ENCODE peak calls at places on chromosomes 12 and 14, in four cellular contexts. One of them, this sample, is unnamed.

GRCh38 chr14:85534435-85534834 is 4.5 kb downstream of the FLRT2 start:
- DNase-seq in K562: no peak
- DNase-seq in GM12878: no peak
- DNase-seq in GM12891: no peak
- DNase-seq in this sample: no peak

GRCh38 chr14:22296722-22297121 is 292.3 kb downstream of the DAD1 start:
- DNase-seq in GM12878: no peak
- DNase-seq in GM12891: no peak
- DNase-seq in K562: no peak
- DNase-seq in this sample: no peak

GRCh38 chr12:79690156-79690605 is 583 bp downstream of the PAWR start:
- DNase-seq in K562: no peak
- DNase-seq in GM12878: no peak
- DNase-seq in GM12891: no peak
- DNase-seq in this sample: no peak

GRCh38 chr14:84859116-84859515 is 670.8 kb upstream of the FLRT2 start:
- DNase-seq in K562: no peak
- DNase-seq in GM12891: no peak
- DNase-seq in GM12878: no peak
- DNase-seq in this sample: no peak

GRCh38 chr14:30131698-30132097 is 204.1 kb upstream of the PRKD1 start:
- DNase-seq in GM12891: no peak
- DNase-seq in GM12878: no peak
- DNase-seq in K562: no peak
- DNase-seq in this sample: no peak

GRCh38 chr12:89016970-89017778 is 335.1 kb downstream of the DUSP6 start:
- DNase-seq in GM12878: no peak
- DNase-seq in K562: peak
- DNase-seq in GM12891: no peak
- DNase-seq in this sample: no peak

GRCh38 chr12:51434305-51434704 is 9.7 kb downstream of the SLC4A8 start:
- DNase-seq in K562: no peak
- DNase-seq in GM12891: no peak
- DNase-seq in GM12878: no peak
- DNase-seq in this sample: no peak

GRCh38 chr14:92135269-92135668 is 13.5 kb downstream of the CPSF2 start:
- DNase-seq in GM12891: no peak
- DNase-seq in K562: peak
- DNase-seq in GM12878: no peak
- DNase-seq in this sample: no peak

GRCh38 chr14:54929556-54929955 is 26.9 kb upstream of the GCH1 start:
- DNase-seq in K562: no peak
- DNase-seq in GM12891: no peak
- DNase-seq in GM12878: no peak
- DNase-seq in this sample: no peak

GRCh38 chr12:96069511-96070231 is 34.3 kb upstream of the LTA4H start:
- DNase-seq in GM12878: no peak
- DNase-seq in K562: no peak
- DNase-seq in GM12891: no peak
- DNase-seq in this sample: no peak

GRCh38 chr14:36818794-36819384 is 157.2 kb downstream of the PAX9 start:
- DNase-seq in GM12891: no peak
- DNase-seq in K562: peak
- DNase-seq in GM12878: no peak
- DNase-seq in this sample: no peak

GRCh38 chr14:50038398-50039119 is 77.8 kb downstream of the VCPKMT start:
- DNase-seq in GM12891: peak
- DNase-seq in GM12878: peak
- DNase-seq in K562: peak
- DNase-seq in this sample: peak

GRCh38 chr14:102020058-102020971 is 55.9 kb downstream of the DYNC1H1 start:
- DNase-seq in GM12878: no peak
- DNase-seq in GM12891: no peak
- DNase-seq in K562: no peak
- DNase-seq in this sample: peak

GRCh38 chr14:66038214-66038977 is 447.8 kb upstream of the CCDC196 start:
- DNase-seq in K562: no peak
- DNase-seq in GM12891: no peak
- DNase-seq in GM12878: no peak
- DNase-seq in this sample: peak

GRCh38 chr12:24697295-24697694 is 251.6 kb downstream of the BCAT1 start:
- DNase-seq in GM12878: no peak
- DNase-seq in K562: no peak
- DNase-seq in GM12891: no peak
- DNase-seq in this sample: no peak

GRCh38 chr14:37813746-37814145 is 218.3 kb downstream of the TTC6 start:
- DNase-seq in GM12891: no peak
- DNase-seq in GM12878: no peak
- DNase-seq in K562: no peak
- DNase-seq in this sample: no peak

GRCh38 chr14:33657478-33657877 is 293.4 kb downstream of the EGLN3 start:
- DNase-seq in GM12878: no peak
- DNase-seq in K562: no peak
- DNase-seq in GM12891: no peak
- DNase-seq in this sample: no peak

GRCh38 chr12:52402873-52403510 is 3.1 kb downstream of the KRT82 start:
- DNase-seq in GM12891: no peak
- DNase-seq in K562: no peak
- DNase-seq in GM12878: no peak
- DNase-seq in this sample: no peak

GRCh38 chr12:102486153-102486552 is 5.8 kb upstream of the IGF1 start:
- DNase-seq in GM12878: no peak
- DNase-seq in GM12891: no peak
- DNase-seq in K562: no peak
- DNase-seq in this sample: no peak

DNA sequence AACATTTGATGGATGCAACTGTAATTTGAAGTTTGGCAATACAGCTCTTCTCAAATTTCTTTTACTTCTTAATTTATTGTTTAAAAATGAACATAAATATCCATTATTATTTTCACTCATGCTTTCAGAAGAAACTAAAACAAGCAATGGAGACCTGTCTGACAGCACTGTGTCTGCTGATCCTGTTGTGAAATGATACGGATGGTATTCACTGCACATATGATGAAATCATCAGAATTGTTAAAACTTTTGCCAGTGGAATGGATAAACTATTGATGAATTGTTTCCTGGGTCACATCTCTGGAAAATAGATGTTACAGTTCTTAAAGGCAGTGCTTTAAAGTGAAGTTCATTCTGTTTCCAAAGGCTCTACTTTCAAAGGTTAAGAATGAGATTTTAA is 59.2 kb downstream of the WASHC4 start:
- DNase-seq in GM12891: no peak
- DNase-seq in GM12878: no peak
- DNase-seq in K562: no peak
- DNase-seq in this sample: no peak
- TF ChIP-seq SPI1 in GM12891: no peak
- TF ChIP-seq SPI1 in GM12878: no peak
- TF ChIP-seq SPI1 in K562: no peak
- TF ChIP-seq SPI1 in this sample: no peak

DNA sequence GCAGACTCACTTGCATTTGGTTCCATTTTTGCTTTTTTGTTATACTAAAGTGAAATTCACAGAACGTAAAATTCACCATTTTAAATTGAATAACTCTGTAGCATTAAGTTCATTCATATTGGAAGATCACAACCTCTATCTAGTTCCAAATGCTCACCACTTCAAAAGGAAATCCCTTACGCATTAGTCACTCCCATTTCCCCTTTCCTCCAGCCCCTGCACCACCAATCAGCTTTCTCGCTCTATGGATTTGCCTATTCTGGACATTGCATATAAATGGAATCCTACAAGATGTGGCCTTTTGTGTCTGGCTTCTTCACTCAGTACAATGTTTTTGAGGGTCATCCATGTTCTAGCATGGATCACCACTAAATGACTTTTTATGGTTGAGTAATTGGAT is 294.5 kb downstream of the KSR2 start:
- DNase-seq in GM12878: no peak
- DNase-seq in K562: no peak
- DNase-seq in GM12891: no peak
- DNase-seq in this sample: no peak
- TF ChIP-seq SPI1 in GM12878: no peak
- TF ChIP-seq SPI1 in K562: no peak
- TF ChIP-seq SPI1 in GM12891: no peak
- TF ChIP-seq SPI1 in this sample: no peak

GRCh38 chr14:73824536-73824935 is 27.1 kb upstream of the PTGR2 start:
- DNase-seq in GM12891: no peak
- DNase-seq in GM12878: no peak
- DNase-seq in K562: no peak
- DNase-seq in this sample: no peak
- TF ChIP-seq SPI1 in GM12891: no peak
- TF ChIP-seq SPI1 in GM12878: no peak
- TF ChIP-seq SPI1 in K562: no peak
- TF ChIP-seq SPI1 in this sample: no peak

DNA sequence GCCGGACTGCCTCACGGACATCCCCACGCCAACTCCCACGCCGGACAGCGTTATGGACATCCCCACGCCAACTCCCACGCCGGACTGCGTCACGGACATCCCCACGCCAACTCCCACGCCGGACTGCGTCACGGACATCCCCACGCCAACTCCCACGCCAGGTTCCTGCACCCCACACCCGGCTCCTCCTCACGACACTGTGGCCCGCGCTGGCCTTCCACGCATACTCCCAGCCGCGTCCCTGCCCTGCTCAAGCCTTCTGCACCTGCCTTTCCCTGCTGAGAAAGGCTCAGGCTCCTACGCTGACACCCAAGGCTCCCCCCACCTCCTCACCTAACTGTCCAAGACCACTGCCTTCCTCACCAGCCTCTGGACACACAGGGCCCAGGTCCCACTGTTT is 9.7 kb downstream of the CACNA2D4 start:
- DNase-seq in K562: no peak
- DNase-seq in GM12891: no peak
- DNase-seq in GM12878: no peak
- DNase-seq in this sample: no peak
- TF ChIP-seq SPI1 in K562: no peak
- TF ChIP-seq SPI1 in GM12891: no peak
- TF ChIP-seq SPI1 in GM12878: no peak
- TF ChIP-seq SPI1 in this sample: no peak

GRCh38 chr12:80977356-80977755 is 39.6 kb upstream of the LIN7A start:
- DNase-seq in GM12891: no peak
- DNase-seq in GM12878: no peak
- DNase-seq in K562: no peak
- DNase-seq in this sample: no peak

GRCh38 chr12:80979251-80979650 is 41.5 kb upstream of the LIN7A start:
- DNase-seq in K562: no peak
- DNase-seq in GM12878: no peak
- DNase-seq in GM12891: no peak
- DNase-seq in this sample: no peak

DNA sequence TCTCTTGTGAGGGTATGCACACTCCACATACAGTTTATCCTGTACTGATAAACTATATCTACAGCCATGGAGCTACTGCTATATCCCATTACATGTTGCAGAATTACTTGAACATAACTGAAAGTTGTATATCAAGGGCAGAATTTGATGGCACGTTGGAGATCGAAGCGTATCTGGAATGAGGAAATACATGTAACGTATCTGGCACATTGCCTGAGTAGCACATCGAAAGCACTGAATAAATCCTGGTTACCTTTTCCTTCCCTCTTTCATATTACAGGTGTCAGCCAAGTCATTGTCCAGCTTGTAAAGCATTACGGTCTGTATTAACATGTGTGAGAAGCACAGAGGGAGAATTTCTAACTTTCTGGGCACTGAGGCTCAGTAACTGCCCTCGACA is 42.1 kb upstream of the LIN7A start:
- DNase-seq in GM12878: no peak
- DNase-seq in K562: no peak
- DNase-seq in GM12891: no peak
- DNase-seq in this sample: no peak
- TF ChIP-seq SPI1 in GM12878: no peak
- TF ChIP-seq SPI1 in K562: no peak
- TF ChIP-seq SPI1 in GM12891: no peak
- TF ChIP-seq SPI1 in this sample: no peak

GRCh38 chr12:49974677-49975369 is 2.1 kb downstream of the AQP6 start:
- DNase-seq in K562: no peak
- DNase-seq in GM12878: no peak
- DNase-seq in GM12891: no peak
- DNase-seq in this sample: no peak
- TF ChIP-seq SPI1 in K562: no peak
- TF ChIP-seq SPI1 in GM12878: no peak
- TF ChIP-seq SPI1 in GM12891: no peak
- TF ChIP-seq SPI1 in this sample: no peak

GRCh38 chr14:58751788-58752187 is 114.0 kb downstream of the DACT1 start:
- DNase-seq in GM12878: no peak
- DNase-seq in GM12891: no peak
- DNase-seq in K562: no peak
- DNase-seq in this sample: no peak

GRCh38 chr14:58750321-58751269 is 112.8 kb downstream of the DACT1 start:
- DNase-seq in GM12878: no peak
- DNase-seq in GM12891: no peak
- DNase-seq in K562: no peak
- DNase-seq in this sample: no peak

GRCh38 chr14:58752280-58752679 is 114.5 kb downstream of the DACT1 start:
- DNase-seq in GM12878: no peak
- DNase-seq in GM12891: no peak
- DNase-seq in K562: no peak
- DNase-seq in this sample: no peak

GRCh38 chr14:58752782-58753181 is 115.0 kb downstream of the DACT1 start:
- DNase-seq in GM12891: no peak
- DNase-seq in GM12878: no peak
- DNase-seq in K562: no peak
- DNase-seq in this sample: no peak

GRCh38 chr14:58755026-58755929 is 117.5 kb downstream of the DACT1 start:
- DNase-seq in GM12891: no peak
- DNase-seq in K562: no peak
- DNase-seq in GM12878: no peak
- DNase-seq in this sample: no peak
- TF ChIP-seq SPI1 in GM12891: no peak
- TF ChIP-seq SPI1 in K562: no peak
- TF ChIP-seq SPI1 in GM12878: no peak
- TF ChIP-seq SPI1 in this sample: no peak

GRCh38 chr12:55060970-55061543 is 41.3 kb downstream of the NEUROD4 start:
- DNase-seq in GM12891: no peak
- DNase-seq in K562: no peak
- DNase-seq in GM12878: no peak
- DNase-seq in this sample: no peak

GRCh38 chr12:55058776-55059175 is 39.0 kb downstream of the NEUROD4 start:
- DNase-seq in GM12891: no peak
- DNase-seq in GM12878: no peak
- DNase-seq in K562: no peak
- DNase-seq in this sample: no peak

GRCh38 chr12:55060470-55060869 is 40.7 kb downstream of the NEUROD4 start:
- DNase-seq in K562: peak
- DNase-seq in GM12891: peak
- DNase-seq in GM12878: peak
- DNase-seq in this sample: peak

GRCh38 chr12:55057466-55057865 is 37.7 kb downstream of the NEUROD4 start:
- DNase-seq in GM12891: no peak
- DNase-seq in K562: no peak
- DNase-seq in GM12878: no peak
- DNase-seq in this sample: no peak

DNA sequence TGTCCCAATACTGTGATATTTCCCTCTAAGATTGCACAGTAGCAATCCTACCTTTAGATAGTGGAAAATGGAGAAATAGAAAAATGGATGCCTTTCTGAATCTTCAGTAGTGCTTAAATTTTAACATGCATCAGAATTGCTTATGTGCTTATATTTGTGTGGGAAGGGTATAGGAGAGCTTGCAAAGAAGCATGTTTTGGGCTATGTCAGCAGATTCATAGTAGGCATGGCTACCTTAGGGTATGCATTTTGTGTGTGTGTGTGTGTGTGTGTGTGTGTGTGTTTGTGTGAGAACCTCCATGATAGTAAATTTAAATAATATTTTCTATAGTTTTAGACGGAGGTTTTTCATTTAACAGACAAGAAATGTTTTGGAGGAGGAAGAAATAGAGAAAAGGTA is 38.3 kb downstream of the NEUROD4 start:
- DNase-seq in GM12891: no peak
- DNase-seq in GM12878: no peak
- DNase-seq in K562: no peak
- DNase-seq in this sample: no peak
- TF ChIP-seq SPI1 in GM12891: no peak
- TF ChIP-seq SPI1 in GM12878: no peak
- TF ChIP-seq SPI1 in K562: no peak
- TF ChIP-seq SPI1 in this sample: no peak

This sample was measured in HL-60.